ENCODE peak calls at places on chromosomes 2 and 18, in ten cellular contexts. F is naive thymus-derived CD4-positive, alpha-beta T cell; J is pancreas; X is fibroblast of lung; G is endodermal cell; Z is body of pancreas; U is upper lobe of right lung; D is small intestine; N is IMR-90; I is adrenal gland. S is an unnamed sample. For H3K4me1, the result is how much of the 10 kb centered on the place peaks cover.

GRCh38 chr2:120352701-120353590 is 7.0 kb downstream of the INHBB start:
- DNase-seq in F (no peak), J (no peak), X (no peak), G (no peak), Z (no peak), U (no peak), D (no peak), N (no peak), I (no peak), S (no peak)

GRCh38 chr2:224933416-224933815 is 108.9 kb downstream of the DOCK10 start:
- DNase-seq in F (no peak), J (no peak), X (no peak), G (no peak), Z (no peak), U (no peak), D (no peak), N (no peak), I (no peak), S (no peak)

GRCh38 chr2:197297262-197297661 is 13.3 kb downstream of the ANKRD44 start:
- DNase-seq in F (no peak), J (no peak), X (no peak), G (no peak), Z (no peak), U (no peak), D (no peak), N (no peak), I (no peak), S (no peak)

GRCh38 chr18:56709463-56709862 is 58.3 kb downstream of the WDR7 start:
- DNase-seq in F (peak), J (no peak), X (peak), G (peak), Z (no peak), U (no peak), D (peak), N (peak), I (no peak), S (no peak)

GRCh38 chr2:239767016-239767905 is 257.9 kb downstream of the NDUFA10 start:
- DNase-seq in F (no peak), J (no peak), X (no peak), G (no peak), Z (no peak), U (peak), D (no peak), N (no peak), I (no peak), S (peak)

GRCh38 chr2:206424134-206424533 is 19.2 kb upstream of the ADAM23 start:
- DNase-seq in F (no peak), J (no peak), X (peak), G (no peak), Z (no peak), U (no peak), D (no peak), N (no peak), I (no peak), S (no peak)

GRCh38 chr2:19885791-19886190 is 16.0 kb downstream of the TTC32 start:
- DNase-seq in F (no peak), J (no peak), X (no peak), G (peak), Z (no peak), U (no peak), D (no peak), N (no peak), I (no peak), S (no peak)

GRCh38 chr2:79585701-79586428 is 73.0 kb downstream of the CTNNA2 start:
- DNase-seq in F (no peak), J (no peak), X (peak), G (peak), Z (no peak), U (no peak), D (no peak), N (peak), I (no peak), S (no peak)

GRCh38 chr2:118255771-118256372 is 167.6 kb downstream of the INSIG2 start:
- DNase-seq in F (no peak), J (no peak), X (no peak), G (peak), Z (no peak), U (no peak), D (no peak), N (no peak), I (no peak), S (no peak)

GRCh38 chr2:191020742-191021381 is 6.9 kb upstream of the STAT1 start:
- DNase-seq in F (no peak), J (peak), X (peak), G (no peak), Z (peak), U (no peak), D (peak), N (peak), I (peak), S (no peak)

GRCh38 chr2:232779935-232780334 is 3.6 kb upstream of the KCNJ13 start:
- DNase-seq in F (no peak), J (peak), X (peak), G (no peak), Z (peak), U (no peak), D (no peak), N (peak), I (no peak), S (no peak)

DNA sequence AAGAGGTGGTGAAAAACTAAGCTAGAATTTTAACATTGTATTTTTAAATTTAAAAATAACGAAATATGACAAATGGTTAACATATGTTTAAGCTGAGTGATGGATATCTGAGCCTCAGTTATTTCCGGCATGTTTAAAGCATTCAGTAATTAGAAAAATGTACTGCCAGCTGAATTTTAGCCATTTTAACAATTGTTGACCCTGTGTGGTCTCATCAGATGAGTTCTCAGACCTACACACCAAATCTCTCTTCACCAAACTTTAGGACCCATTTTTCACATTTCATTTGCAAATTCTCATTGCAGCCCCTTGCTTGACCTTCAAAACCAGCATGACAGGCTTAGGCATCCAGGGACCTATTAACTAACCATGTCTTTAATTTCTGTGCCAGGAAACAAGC is 91.5 kb upstream of the RGPD4 start:
- DNase-seq in F (no peak), J (no peak), X (no peak), G (no peak), Z (no peak), U (no peak), D (no peak), N (no peak), I (no peak), S (no peak)
- H3K27ac ChIP-seq in F (no peak), J (no peak), X (no peak), G (no peak), Z (no peak), U (no peak), D (no peak), N (no peak), I (no peak), S (no peak)

GRCh38 chr2:200356306-200356705 is 49.8 kb downstream of the SPATS2L start:
- DNase-seq in F (no peak), J (no peak), X (no peak), G (no peak), Z (no peak), U (no peak), D (no peak), N (peak), I (no peak), S (no peak)
- H3K4me1 ChIP-seq in F (under half), J (under half), X (under half), G (under half), Z (under half), U (under half), D (under half), N (under half), I (under half), S (under half)

GRCh38 chr2:44955593-44956449 is 14.3 kb downstream of the SIX3 start:
- DNase-seq in F (peak), J (peak), X (no peak), G (peak), Z (peak), U (peak), D (peak), N (peak), I (peak), S (peak)
- H3K4me3 ChIP-seq in F (no peak), J (peak), X (peak), G (peak), Z (no peak), U (no peak), D (no peak), N (no peak), I (no peak), S (no peak)

DNA sequence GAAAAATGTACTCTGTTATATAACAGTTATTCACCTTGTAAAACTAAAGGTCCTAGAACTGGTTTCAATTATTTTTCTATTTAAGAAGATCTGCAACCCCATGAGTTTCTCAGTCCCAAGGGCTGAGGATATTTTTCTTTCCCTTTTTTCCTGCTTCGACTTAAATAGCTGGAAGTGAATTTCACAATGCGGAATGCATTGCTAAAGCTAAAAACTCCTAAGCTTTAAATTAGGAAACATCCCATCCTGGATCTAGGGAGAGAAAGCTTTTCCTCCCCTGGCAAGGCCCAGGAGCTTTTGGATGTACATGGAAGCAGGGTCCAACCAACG is 1.4 kb downstream of the RFX8 start:
- DNase-seq in F (no peak), J (no peak), X (no peak), G (no peak), Z (no peak), U (no peak), D (no peak), N (peak), I (no peak), S (no peak)
- H3K27ac ChIP-seq in F (no peak), J (no peak), X (peak), G (no peak), Z (peak), U (peak), D (no peak), N (peak), I (no peak), S (peak)

S was measured in aorta.